ENCODE peak calls at places on chromosomes 16 and 17, in seven cellular contexts. Y, I, T, O, G, P and A are unnamed samples.

GRCh38 chr16:1512174-1512573 is 19.0 kb downstream of the TELO2 start:
- DNase-seq in O (no peak), P (no peak), I (no peak), Y (no peak), T (no peak), G (no peak), A (no peak)

GRCh38 chr16:80066805-80067580 is 466.5 kb upstream of the MAF start:
- DNase-seq in O (no peak), Y (no peak), G (no peak), I (no peak), P (no peak), T (no peak), A (no peak)

GRCh38 chr16:79768594-79768993 is 168.1 kb upstream of the MAF start:
- DNase-seq in G (no peak), I (no peak), Y (no peak), T (peak), P (no peak), O (no peak), A (no peak)

GRCh38 chr16:26860506-26860905 is 206.2 kb upstream of the C16orf82 start:
- DNase-seq in T (no peak), Y (no peak), P (no peak), O (no peak), G (no peak), I (no peak), A (no peak)

GRCh38 chr17:74523308-74523707 is 8.0 kb downstream of the CD300LB start:
- DNase-seq in G (no peak), Y (no peak), I (no peak), O (no peak), T (no peak), P (no peak), A (no peak)

GRCh38 chr16:16121185-16121727 is 102.0 kb downstream of the ABCC6 start:
- DNase-seq in T (no peak), I (no peak), G (no peak), Y (no peak), O (peak), P (no peak), A (no peak)

GRCh38 chr17:41959336-41960095 is 7.1 kb upstream of the CNP start:
- DNase-seq in T (peak), P (no peak), Y (peak), O (peak), G (peak), I (no peak), A (no peak)

GRCh38 chr17:71649986-71650385 is 470.8 kb upstream of the SOX9 start:
- DNase-seq in O (no peak), T (no peak), Y (no peak), G (no peak), P (no peak), I (no peak), A (no peak)

GRCh38 chr16:47140686-47141085 is 3.1 kb downstream of the NETO2 start:
- DNase-seq in O (no peak), Y (no peak), P (no peak), G (no peak), I (no peak), T (no peak), A (no peak)

GRCh38 chr17:43702636-43703035 is 40.9 kb upstream of the MEOX1 start:
- DNase-seq in T (no peak), I (no peak), O (no peak), P (no peak), G (no peak), Y (no peak), A (no peak)

GRCh38 chr16:65002265-65002664 is 119.6 kb downstream of the CDH11 start:
- DNase-seq in O (no peak), G (peak), Y (peak), P (no peak), I (no peak), T (no peak), A (no peak)

GRCh38 chr17:75508122-75508719 is 7.1 kb downstream of the CASKIN2 start:
- DNase-seq in G (no peak), Y (no peak), P (no peak), T (no peak), O (no peak), I (no peak), A (no peak)

GRCh38 chr17:61212655-61213054 is 187.0 kb upstream of the TBX2 start:
- DNase-seq in O (no peak), Y (no peak), P (no peak), I (no peak), G (no peak), T (no peak), A (no peak)

GRCh38 chr17:58755577-58756245 is at the start of gene PPM1E:
- DNase-seq in Y (peak), I (no peak), G (peak), P (no peak), T (peak), O (peak), A (no peak)

GRCh38 chr16:21023509-21024202 is 123.1 kb downstream of the LYRM1 start:
- DNase-seq in P (no peak), O (no peak), I (no peak), T (no peak), G (peak), Y (no peak), A (no peak)

GRCh38 chr16:57826706-57827625 is 24.7 kb upstream of the KIFC3 start:
- DNase-seq in T (no peak), I (no peak), O (peak), P (no peak), Y (no peak), G (no peak), A (no peak)

GRCh38 chr16:86343111-86343642 is 167.2 kb upstream of the FOXF1 start:
- DNase-seq in O (no peak), T (no peak), G (peak), Y (peak), P (no peak), I (no peak), A (no peak)

GRCh38 chr16:58461056-58461455 is 38.9 kb upstream of the NDRG4 start:
- DNase-seq in P (peak), Y (no peak), O (no peak), G (no peak), T (peak), I (no peak), A (no peak)

GRCh38 chr17:17114592-17115225 is 72.5 kb downstream of the MPRIP start:
- DNase-seq in T (no peak), O (peak), G (no peak), Y (no peak), P (no peak), I (no peak), A (no peak)

GRCh38 chr17:73657473-73658116 is 13.3 kb upstream of the SDK2 start:
- DNase-seq in O (no peak), I (no peak), T (peak), P (no peak), Y (no peak), G (peak), A (no peak)

GRCh38 chr17:78798695-78799559 is 16.9 kb upstream of the CYTH1 start:
- DNase-seq in O (peak), P (no peak), T (peak), I (no peak), G (peak), Y (no peak), A (no peak)

GRCh38 chr17:77315551-77316190 is 174.9 kb downstream of the SEC14L1 start:
- DNase-seq in G (peak), T (no peak), I (no peak), O (peak), P (no peak), Y (no peak), A (no peak)

GRCh38 chr17:61302911-61303310 is 96.7 kb upstream of the TBX2 start:
- DNase-seq in O (no peak), G (no peak), T (no peak), I (no peak), P (no peak), Y (no peak), A (no peak)

GRCh38 chr16:29816694-29817441 is 916 bp downstream of the PAGR1 start:
- DNase-seq in T (peak), Y (peak), G (peak), I (no peak), P (no peak), O (peak), A (no peak)

GRCh38 chr17:31678431-31678830 is 180.6 kb downstream of the COPRS start:
- DNase-seq in T (no peak), G (peak), Y (no peak), P (no peak), I (no peak), O (no peak), A (peak)

GRCh38 chr16:57606147-57606846 is 22.1 kb upstream of the ADGRG1 start:
- DNase-seq in T (no peak), O (no peak), Y (no peak), G (no peak), P (no peak), I (no peak), A (no peak)

GRCh38 chr17:63635787-63636186 is 13.6 kb downstream of the MAP3K3 start:
- DNase-seq in I (no peak), T (no peak), O (no peak), G (no peak), P (no peak), Y (no peak), A (no peak)

DNA sequence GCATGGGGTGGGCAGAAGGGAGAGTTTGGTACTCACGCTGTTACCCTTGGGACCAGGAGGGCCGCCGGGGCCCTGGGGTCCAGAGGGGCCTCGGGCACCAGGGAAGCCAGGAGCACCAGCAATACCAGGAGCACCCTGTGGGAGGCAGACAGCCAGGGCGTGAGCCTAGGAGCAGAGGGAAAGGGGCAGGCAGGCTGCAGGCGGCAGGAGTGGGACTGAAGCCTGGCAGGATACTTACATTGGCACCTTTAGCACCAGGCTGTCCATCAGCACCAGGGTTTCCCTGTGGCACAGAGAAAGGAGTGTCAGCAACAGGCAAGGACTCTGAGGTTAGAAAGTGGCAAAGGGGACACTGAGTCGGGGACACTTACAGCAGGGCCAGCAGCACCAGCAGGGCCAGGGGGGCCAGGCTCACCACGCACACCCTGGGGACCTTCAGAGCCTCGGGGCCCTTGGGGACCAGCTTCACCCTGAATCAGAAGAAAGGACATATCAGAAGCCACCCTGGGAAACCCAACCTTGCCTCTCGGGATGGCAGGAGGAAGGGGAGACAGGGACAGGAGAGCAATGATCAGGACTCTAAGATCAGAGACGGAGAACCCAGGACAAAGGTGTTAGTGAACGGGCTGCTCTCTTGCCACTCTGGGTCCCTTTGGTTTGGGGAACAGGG is 6.1 kb downstream of the COL1A1 start:
- DNase-seq in O (peak), I (no peak), P (no peak), Y (no peak), T (no peak), G (peak), A (no peak)
- TF ChIP-seq CTCF in O (no peak), I (no peak), P (no peak), Y (peak), T (no peak), G (peak), A (peak)

GRCh38 chr16:88593910-88594309 is 23.7 kb downstream of the ZC3H18 start:
- DNase-seq in P (no peak), T (no peak), G (no peak), Y (no peak), O (no peak), I (no peak), A (no peak)
- H3K27ac ChIP-seq in P (no peak), T (no peak), G (no peak), Y (no peak), O (no peak), I (no peak), A (no peak)

GRCh38 chr17:81915331-81915730 is 2.6 kb downstream of the SIRT7 start:
- DNase-seq in I (no peak), Y (no peak), T (no peak), P (no peak), G (no peak), O (no peak), A (no peak)
- TF ChIP-seq CTCF in I (no peak), Y (no peak), T (no peak), P (no peak), G (no peak), O (no peak), A (no peak)

GRCh38 chr17:80840011-80840410 is 151.6 kb upstream of the CHMP6 start:
- DNase-seq in Y (no peak), G (no peak), I (no peak), T (no peak), O (peak), P (no peak), A (no peak)
- H3K27ac ChIP-seq in Y (no peak), G (no peak), I (no peak), T (no peak), O (no peak), P (no peak), A (no peak)

GRCh38 chr16:53745126-53745525 is 41.2 kb downstream of the FTO start:
- DNase-seq in G (peak), P (no peak), Y (no peak), I (no peak), O (no peak), T (no peak), A (peak)

GRCh38 chr16:53741546-53741945 is 37.6 kb downstream of the FTO start:
- DNase-seq in T (no peak), I (no peak), O (no peak), P (no peak), Y (no peak), G (no peak), A (peak)

GRCh38 chr16:53744449-53744848 is 40.5 kb downstream of the FTO start:
- DNase-seq in O (no peak), I (no peak), Y (no peak), G (no peak), T (no peak), P (no peak), A (peak)

GRCh38 chr16:53743149-53743566 is 39.2 kb downstream of the FTO start:
- DNase-seq in Y (no peak), G (peak), T (peak), P (no peak), O (no peak), I (no peak), A (no peak)

DNA sequence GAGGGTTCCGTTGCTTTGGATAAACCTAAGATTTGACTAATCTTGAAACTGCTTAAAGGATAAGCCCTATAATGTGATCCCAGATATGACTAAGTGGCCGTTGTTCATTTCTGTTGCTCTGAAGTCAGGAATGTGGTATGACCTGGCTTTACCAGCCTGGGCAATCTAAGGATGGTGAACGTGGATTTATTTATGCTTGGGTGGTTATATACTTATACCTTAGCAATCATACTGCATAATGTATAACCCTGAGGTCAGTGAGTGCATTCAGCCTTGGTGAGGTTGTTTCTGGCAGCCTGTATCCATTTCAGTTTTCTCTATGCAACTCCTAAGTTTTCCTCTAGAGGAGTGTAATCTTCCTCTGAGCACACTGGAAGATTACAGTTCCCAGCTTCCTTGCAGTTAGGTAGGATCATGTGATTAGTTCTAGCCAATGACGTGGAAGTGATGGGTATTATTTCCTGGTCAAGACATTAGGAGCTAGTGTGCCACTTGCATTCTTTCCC is 41.9 kb downstream of the FTO start:
- DNase-seq in P (no peak), T (no peak), O (no peak), G (peak), Y (no peak), I (no peak), A (peak)
- TF ChIP-seq CTCF in P (peak), T (no peak), O (no peak), G (peak), Y (peak), I (no peak), A (peak)

DNA sequence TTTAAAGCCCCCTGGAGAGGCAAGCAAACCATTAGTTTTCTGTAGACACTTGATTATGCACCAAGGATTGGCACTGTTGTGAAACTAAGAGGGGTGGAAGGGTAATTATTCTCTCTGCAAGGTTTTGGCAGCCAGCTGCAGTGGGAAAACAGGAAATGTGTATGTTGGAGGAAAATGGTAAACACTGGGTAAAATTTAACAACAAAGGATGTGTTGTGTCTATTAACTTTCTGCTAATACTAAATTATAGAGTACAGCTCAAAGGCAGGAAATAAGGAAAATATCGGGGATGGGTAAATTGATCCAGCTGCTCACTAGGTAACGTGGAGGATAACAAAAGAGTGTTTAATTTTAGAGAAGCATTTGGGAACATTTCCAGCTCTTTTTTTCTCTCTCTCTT is 41.5 kb downstream of the TANGO6 start:
- DNase-seq in O (no peak), Y (no peak), P (no peak), T (no peak), I (no peak), G (no peak), A (no peak)
- H3K27ac ChIP-seq in O (no peak), Y (no peak), P (no peak), T (no peak), I (peak), G (no peak), A (no peak)

GRCh38 chr17:34006126-34006525 is 249.0 kb upstream of the CCL2 start:
- DNase-seq in O (no peak), T (no peak), P (no peak), G (no peak), I (no peak), Y (no peak), A (no peak)

GRCh38 chr17:34000639-34001038 is 254.4 kb upstream of the CCL2 start:
- DNase-seq in I (no peak), O (no peak), P (no peak), G (no peak), Y (no peak), T (no peak), A (no peak)

GRCh38 chr17:34001246-34001645 is 253.8 kb upstream of the CCL2 start:
- DNase-seq in P (no peak), Y (no peak), O (no peak), G (no peak), I (no peak), T (no peak), A (no peak)
- TF ChIP-seq CTCF in P (no peak), Y (no peak), O (no peak), G (no peak), I (no peak), T (no peak), A (no peak)

GRCh38 chr16:81521141-81521626 is 76.6 kb downstream of the CMIP start:
- DNase-seq in Y (no peak), T (no peak), G (no peak), P (no peak), I (no peak), O (no peak), A (no peak)

GRCh38 chr16:81519298-81520150 is 74.9 kb downstream of the CMIP start:
- DNase-seq in G (no peak), Y (no peak), T (no peak), O (no peak), P (no peak), I (no peak), A (no peak)

GRCh38 chr16:81520560-81521135 is 76.0 kb downstream of the CMIP start:
- DNase-seq in I (no peak), O (no peak), T (no peak), P (no peak), G (no peak), Y (no peak), A (no peak)

GRCh38 chr16:81518439-81518757 is 73.8 kb downstream of the CMIP start:
- DNase-seq in G (no peak), I (no peak), Y (no peak), O (no peak), T (no peak), P (no peak), A (no peak)

GRCh38 chr16:81520151-81520470 is 75.5 kb downstream of the CMIP start:
- DNase-seq in G (no peak), P (no peak), Y (no peak), T (no peak), O (no peak), I (no peak), A (no peak)
- H3K27ac ChIP-seq in G (no peak), P (no peak), Y (no peak), T (no peak), O (peak), I (peak), A (no peak)

DNA sequence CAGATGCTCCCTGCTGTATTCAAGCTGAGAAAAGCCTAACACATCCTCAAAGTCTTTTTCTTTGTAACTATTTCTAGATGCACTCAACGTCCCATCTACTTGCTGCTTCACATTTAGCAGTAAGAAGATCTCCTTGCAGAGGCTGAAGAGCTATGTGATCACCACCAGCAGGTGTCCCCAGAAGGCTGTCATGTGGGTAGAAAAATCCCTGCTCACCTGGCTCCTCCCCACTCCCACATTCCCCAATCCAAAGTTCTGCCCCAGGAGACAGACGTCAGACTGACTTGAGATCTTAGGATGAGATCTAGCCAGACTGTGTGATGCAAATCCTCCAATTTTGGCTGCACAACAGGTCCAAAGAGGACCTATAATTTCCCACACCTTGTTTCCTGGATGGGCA is 1.1 kb downstream of the CCL13 start:
- DNase-seq in P (no peak), T (no peak), Y (no peak), G (no peak), I (no peak), O (no peak), A (no peak)
- TF ChIP-seq CTCF in P (no peak), T (no peak), Y (no peak), G (no peak), I (no peak), O (no peak), A (no peak)